ENCODE peak calls at places on chromosome 13, in seven cellular contexts. O is retinal pigment epithelial cell, U is mesenchymal stem cell, M is fibroblast of pulmonary artery, H is left ventricle myocardium inferior, C is esophagus squamous epithelium, G is GM12878. F is an unnamed sample.

GRCh38 chr13:35697281-35697680 is 220.8 kb upstream of the MAB21L1 start:
- DNase-seq in O (no peak), U (no peak), M (no peak), H (no peak), C (no peak), G (no peak), F (no peak)

GRCh38 chr13:41500501-41500900 is 43.2 kb downstream of the RGCC start:
- DNase-seq in O (no peak), U (no peak), M (no peak), H (peak), C (no peak), G (no peak), F (no peak)

GRCh38 chr13:108268713-108269112 is 805 bp upstream of the TNFSF13B start:
- DNase-seq in O (no peak), U (no peak), M (no peak), H (no peak), C (no peak), G (no peak), F (no peak)

GRCh38 chr13:102569488-102569887 is 27.3 kb upstream of the TPP2 start:
- DNase-seq in O (no peak), U (no peak), M (peak), H (no peak), C (no peak), G (no peak), F (no peak)

GRCh38 chr13:36509369-36509768 is 77.1 kb downstream of the CCNA1 start:
- DNase-seq in O (no peak), U (no peak), M (no peak), H (no peak), C (no peak), G (no peak), F (no peak)

GRCh38 chr13:42643076-42643475 is 69.1 kb downstream of the TNFSF11 start:
- DNase-seq in O (no peak), U (no peak), M (no peak), H (no peak), C (no peak), G (no peak), F (no peak)

GRCh38 chr13:110380359-110381028 is 73.4 kb downstream of the COL4A2 start:
- DNase-seq in O (no peak), U (peak), M (peak), H (no peak), C (no peak), G (no peak), F (no peak)

GRCh38 chr13:40221131-40221459 is 445.3 kb downstream of the FOXO1 start:
- DNase-seq in O (no peak), U (no peak), M (no peak), H (no peak), C (no peak), G (no peak), F (no peak)

GRCh38 chr13:101092985-101093384 is 323.3 kb downstream of the NALCN start:
- DNase-seq in O (peak), U (peak), M (no peak), H (no peak), C (no peak), G (no peak), F (no peak)

GRCh38 chr13:114099191-114099590 is 33.2 kb downstream of the RASA3 start:
- DNase-seq in O (no peak), U (peak), M (peak), H (peak), C (no peak), G (no peak), F (no peak)

GRCh38 chr13:62643799-62644484 is 1228.3 kb upstream of the PCDH20 start:
- DNase-seq in O (no peak), U (no peak), M (no peak), H (no peak), C (no peak), G (peak), F (no peak)

GRCh38 chr13:77034883-77035282 is 7.9 kb upstream of the FBXL3 start:
- DNase-seq in O (no peak), U (peak), M (peak), H (no peak), C (no peak), G (no peak), F (no peak)

GRCh38 chr13:99916366-99917103 is 55.0 kb downstream of the ZIC5 start:
- DNase-seq in O (peak), U (peak), M (peak), H (no peak), C (no peak), G (peak), F (no peak)

GRCh38 chr13:107842562-107843180 is 372.7 kb downstream of the LIG4 start:
- DNase-seq in O (no peak), U (peak), M (no peak), H (no peak), C (no peak), G (no peak), F (no peak)

GRCh38 chr13:111330211-111330610 is 9.8 kb downstream of the TEX29 start:
- DNase-seq in O (no peak), U (no peak), M (no peak), H (no peak), C (no peak), G (no peak), F (no peak)

GRCh38 chr13:33279898-33280549 is 5.5 kb downstream of the STARD13 start:
- DNase-seq in O (no peak), U (peak), M (peak), H (no peak), C (no peak), G (no peak), F (no peak)

GRCh38 chr13:38045278-38046048 is 175.9 kb upstream of the TRPC4 start:
- DNase-seq in O (no peak), U (peak), M (peak), H (no peak), C (no peak), G (no peak), F (no peak)

GRCh38 chr13:20714563-20715339 is 11.3 kb downstream of the IL17D start:
- DNase-seq in O (no peak), U (no peak), M (peak), H (peak), C (no peak), G (no peak), F (no peak)

GRCh38 chr13:109760372-109760771 is 26.0 kb downstream of the IRS2 start:
- DNase-seq in O (no peak), U (no peak), M (no peak), H (no peak), C (no peak), G (no peak), F (no peak)

GRCh38 chr13:52846567-52847321 is 1.7 kb downstream of the PCDH8 start:
- DNase-seq in O (no peak), U (no peak), M (peak), H (peak), C (no peak), G (no peak), F (peak)

DNA sequence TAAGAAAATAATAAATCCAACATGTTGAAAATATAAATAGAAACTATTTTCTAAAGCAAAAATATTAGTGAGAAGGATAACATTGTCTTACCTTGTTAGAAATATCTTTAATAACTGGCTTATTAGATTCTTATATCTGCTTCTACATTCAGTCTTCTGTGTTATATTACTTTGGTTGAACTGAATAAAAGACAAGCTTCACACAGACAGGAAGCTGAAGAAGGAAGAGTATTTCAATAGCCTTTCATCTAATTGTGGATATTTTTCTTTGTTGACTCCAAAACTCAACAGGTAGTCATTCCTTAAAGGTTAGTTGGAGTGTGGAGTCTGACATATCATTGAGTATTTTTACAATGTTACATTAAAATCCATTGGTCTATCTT is 10.9 kb downstream of the SETDB2 start:
- DNase-seq in O (no peak), U (no peak), M (no peak), H (no peak), C (no peak), G (no peak), F (no peak)
- H3K4me3 ChIP-seq in O (no peak), U (no peak), M (no peak), H (no peak), C (no peak), G (no peak), F (no peak)

GRCh38 chr13:29884671-29885424 is 34.4 kb upstream of the UBL3 start:
- DNase-seq in O (no peak), U (no peak), M (peak), H (no peak), C (no peak), G (no peak), F (no peak)
- H3K4me3 ChIP-seq in O (no peak), U (no peak), M (no peak), H (no peak), C (no peak), G (no peak), F (no peak)

GRCh38 chr13:98541701-98542203 is 35.2 kb downstream of the STK24 start:
- DNase-seq in O (no peak), U (no peak), M (no peak), H (no peak), C (no peak), G (no peak), F (no peak)

GRCh38 chr13:98539655-98540054 is 37.3 kb downstream of the STK24 start:
- DNase-seq in O (no peak), U (peak), M (no peak), H (no peak), C (no peak), G (no peak), F (no peak)

GRCh38 chr13:98542568-98543379 is 34.1 kb downstream of the STK24 start:
- DNase-seq in O (no peak), U (no peak), M (no peak), H (no peak), C (no peak), G (no peak), F (no peak)

GRCh38 chr13:98541211-98541610 is 35.7 kb downstream of the STK24 start:
- DNase-seq in O (no peak), U (no peak), M (no peak), H (no peak), C (no peak), G (no peak), F (no peak)

GRCh38 chr13:98540476-98540875 is 36.4 kb downstream of the STK24 start:
- DNase-seq in O (no peak), U (no peak), M (no peak), H (no peak), C (no peak), G (no peak), F (no peak)
- H3K4me3 ChIP-seq in O (no peak), U (no peak), M (no peak), H (no peak), C (no peak), G (no peak), F (no peak)

DNA sequence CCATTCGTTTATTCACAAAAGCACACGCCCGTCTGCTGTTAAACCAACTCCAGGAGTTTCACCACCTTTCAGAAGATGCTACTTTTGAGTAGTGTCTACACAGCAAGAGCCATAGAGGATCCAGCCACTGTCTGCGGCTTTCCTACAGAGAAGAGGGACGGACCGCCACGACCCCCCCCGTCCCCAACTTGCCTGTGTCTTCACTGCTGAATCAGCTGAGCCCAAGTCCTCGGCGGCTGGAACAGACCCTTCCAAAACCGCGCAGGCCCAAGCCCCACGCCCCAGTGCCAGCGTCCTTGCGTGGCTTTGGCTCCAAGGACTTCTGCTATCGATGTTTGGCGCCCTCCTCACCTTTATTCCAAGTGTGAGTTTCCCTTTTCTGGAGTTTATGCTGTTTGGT is 65.1 kb downstream of the SPACA7 start:
- DNase-seq in O (no peak), U (no peak), M (no peak), H (no peak), C (no peak), G (no peak), F (no peak)
- H3K4me3 ChIP-seq in O (no peak), U (no peak), M (no peak), H (no peak), C (no peak), G (no peak), F (no peak)

GRCh38 chr13:50907781-50908180 is 1.8 kb upstream of the RNASEH2B start:
- DNase-seq in O (no peak), U (no peak), M (no peak), H (no peak), C (no peak), G (no peak), F (no peak)
- H3K4me3 ChIP-seq in O (no peak), U (no peak), M (no peak), H (no peak), C (no peak), G (no peak), F (no peak)

F was measured in dorsolateral prefrontal cortex.